ENCODE peak calls at places on chromosomes 6 and 20, in nine cellular contexts. D is AG04449; N is cardiac muscle cell; E is LNCaP clone FGC; G is NCI-H1694; O is EL; X is nucleus accumbens; F is T1000; Y is activated CD8-positive, alpha-beta memory T cell treated with anti-CD3 and anti-CD28 coated beads for 1 hour. P is an unnamed sample.

GRCh38 chr6:35960192-35960591 is 39.3 kb upstream of the SRPK1 start:
- DNase-seq in D (no peak), N (no peak), E (no peak), G (no peak), O (no peak), X (no peak), F (no peak), Y (no peak), P (no peak)

GRCh38 chr20:54438166-54438565 is 37.2 kb upstream of the DOK5 start:
- DNase-seq in D (no peak), N (no peak), E (no peak), G (no peak), O (no peak), X (no peak), F (no peak), Y (no peak), P (no peak)

GRCh38 chr6:134317471-134318131 is at the start of gene SGK1:
- DNase-seq in D (no peak), N (peak), E (no peak), G (no peak), O (peak), X (peak), F (no peak), Y (peak), P (peak)

GRCh38 chr6:167532410-167533294 is 207.8 kb downstream of the TTLL2 start:
- DNase-seq in D (no peak), N (no peak), E (no peak), G (no peak), O (no peak), X (no peak), F (no peak), Y (no peak), P (no peak)

GRCh38 chr6:17705428-17705777 is 1.3 kb downstream of the NUP153 start:
- DNase-seq in D (no peak), N (peak), E (no peak), G (no peak), O (peak), X (no peak), F (peak), Y (no peak), P (peak)

GRCh38 chr6:24720131-24720603 is 1.2 kb upstream of the C6orf62 start:
- DNase-seq in D (no peak), N (peak), E (no peak), G (no peak), O (peak), X (no peak), F (no peak), Y (peak), P (peak)

GRCh38 chr6:135145509-135145865 is 35.6 kb upstream of the MYB start:
- DNase-seq in D (no peak), N (peak), E (no peak), G (no peak), O (peak), X (no peak), F (no peak), Y (no peak), P (no peak)

GRCh38 chr20:57005146-57005933 is 261.1 kb downstream of the BMP7 start:
- DNase-seq in D (no peak), N (no peak), E (no peak), G (no peak), O (no peak), X (no peak), F (no peak), Y (no peak), P (no peak)

GRCh38 chr6:28167068-28167467 is 25.4 kb downstream of the ZKSCAN8 start:
- DNase-seq in D (peak), N (peak), E (no peak), G (no peak), O (peak), X (no peak), F (no peak), Y (no peak), P (no peak)

GRCh38 chr6:148500402-148500801 is 157.8 kb downstream of the SASH1 start:
- DNase-seq in D (no peak), N (no peak), E (no peak), G (no peak), O (no peak), X (no peak), F (no peak), Y (no peak), P (no peak)

GRCh38 chr6:135181333-135182119 is 418 bp downstream of the MYB start:
- DNase-seq in D (no peak), N (peak), E (no peak), G (no peak), O (peak), X (no peak), F (no peak), Y (no peak), P (no peak)

GRCh38 chr6:100453701-100454521 is 10.8 kb downstream of the SIM1 start:
- DNase-seq in D (no peak), N (no peak), E (peak), G (no peak), O (peak), X (no peak), F (no peak), Y (no peak), P (no peak)

GRCh38 chr6:129717287-129717686 is 7.3 kb upstream of the ARHGAP18 start:
- DNase-seq in D (no peak), N (peak), E (no peak), G (no peak), O (peak), X (no peak), F (no peak), Y (no peak), P (no peak)